ENCODE peak calls at places on chromosomes 6 and 20, in five cellular contexts. M is activated T-helper 9 cell treated with anti-CD3 and anti-CD28 coated beads, Interleukin-2, amount 50 U/mL, for 16 hours; X is amniotic stem cell; B is stimulated activated CD4-positive, alpha-beta T cell treated with anti-CD3 and anti-CD28 coated beads, Interleukin-1b, Interleukin-23, amount 100 ng/mL, for 24 hours; U is fibroblast of mammary gland. L is an unnamed sample.

GRCh38 chr20:24450646-24451376 is 18.6 kb upstream of the SYNDIG1 start:
- DNase-seq in X (no peak), M (no peak), B (no peak), U (no peak), L (no peak)

GRCh38 chr20:21103582-21104465 is 2.3 kb downstream of the LINC00237 start:
- DNase-seq in M (no peak), X (no peak), U (no peak), B (no peak), L (no peak)

GRCh38 chr20:59010321-59010994 is 3.4 kb upstream of the CTSZ start:
- DNase-seq in B (no peak), X (no peak), M (no peak), U (no peak), L (peak; percentile 74)

GRCh38 chr20:60095456-60095855 is 137.2 kb downstream of the CDH26 start:
- DNase-seq in M (no peak), U (peak; percentile 59), X (no peak), B (no peak), L (peak; percentile 70)

GRCh38 chr6:142900467-142900961 is 44.5 kb downstream of the HIVEP2 start:
- DNase-seq in B (no peak), M (no peak), X (no peak), U (peak; percentile 47), L (no peak)

GRCh38 chr20:32285621-32286334 is 8.3 kb downstream of the KIF3B start:
- DNase-seq in U (peak; percentile 62), B (peak; percentile 16), X (no peak), M (no peak), L (no peak)

GRCh38 chr20:12166053-12166717 is 248.5 kb downstream of the BTBD3 start:
- DNase-seq in U (peak; percentile 99), B (no peak), X (peak; percentile 26), M (no peak), L (no peak)

GRCh38 chr20:39429716-39430115 is 467.6 kb downstream of the DHX35 start:
- DNase-seq in M (no peak), X (no peak), B (no peak), U (peak; percentile 19), L (no peak)

GRCh38 chr6:135161996-135162395 is 19.1 kb upstream of the MYB start:
- DNase-seq in U (no peak), M (no peak), X (no peak), B (no peak), L (no peak)

GRCh38 chr6:146892283-146892612 is 293.5 kb downstream of the ADGB start:
- DNase-seq in U (no peak), B (no peak), X (no peak), M (no peak), L (no peak)

GRCh38 chr6:13513606-13514502 is 26.5 kb upstream of the GFOD1 start:
- DNase-seq in M (no peak), B (no peak), U (no peak), X (no peak), L (no peak)